ENCODE peak calls at places on chromosomes 4 and X, in ten cellular contexts. One of them, this sample, is unnamed.

GRCh38 chr4:1312821-1313640 is 23.3 kb downstream of the MAEA start:
- DNase-seq in HCT116: no peak
- DNase-seq in tibial nerve: no peak
- DNase-seq in uterus: no peak
- DNase-seq in heart right ventricle: no peak
- DNase-seq in lower lobe of right lung: no peak
- DNase-seq in transverse colon: no peak
- DNase-seq in stomach: no peak
- DNase-seq in H1: no peak
- DNase-seq in CD8-positive, alpha-beta T cell: no peak
- DNase-seq in this sample: no peak

GRCh38 chrX:17412692-17413091 is 37.7 kb downstream of the NHS start:
- DNase-seq in tibial nerve: no peak
- DNase-seq in CD8-positive, alpha-beta T cell: no peak
- DNase-seq in transverse colon: no peak
- DNase-seq in H1: no peak
- DNase-seq in stomach: no peak
- DNase-seq in lower lobe of right lung: no peak
- DNase-seq in uterus: no peak
- DNase-seq in HCT116: peak; percentile 69
- DNase-seq in heart right ventricle: no peak
- DNase-seq in this sample: no peak

GRCh38 chrX:43970528-43970927 is 2.7 kb downstream of the NDP start:
- DNase-seq in H1: no peak
- DNase-seq in uterus: no peak
- DNase-seq in stomach: no peak
- DNase-seq in transverse colon: no peak
- DNase-seq in tibial nerve: no peak
- DNase-seq in HCT116: no peak
- DNase-seq in lower lobe of right lung: no peak
- DNase-seq in CD8-positive, alpha-beta T cell: no peak
- DNase-seq in heart right ventricle: no peak
- DNase-seq in this sample: no peak

GRCh38 chr4:139085141-139085540 is 69.6 kb downstream of the NOCT start:
- DNase-seq in heart right ventricle: no peak
- DNase-seq in CD8-positive, alpha-beta T cell: no peak
- DNase-seq in uterus: no peak
- DNase-seq in transverse colon: no peak
- DNase-seq in H1: no peak
- DNase-seq in lower lobe of right lung: no peak
- DNase-seq in stomach: no peak
- DNase-seq in tibial nerve: no peak
- DNase-seq in HCT116: no peak
- DNase-seq in this sample: no peak

GRCh38 chr4:99540287-99540939 is 23.4 kb downstream of the TRMT10A start:
- DNase-seq in transverse colon: no peak
- DNase-seq in tibial nerve: no peak
- DNase-seq in H1: no peak
- DNase-seq in uterus: no peak
- DNase-seq in CD8-positive, alpha-beta T cell: no peak
- DNase-seq in stomach: no peak
- DNase-seq in HCT116: no peak
- DNase-seq in heart right ventricle: no peak
- DNase-seq in lower lobe of right lung: no peak
- DNase-seq in this sample: no peak

GRCh38 chr4:123937612-123938011 is 541.0 kb downstream of the SPRY1 start:
- DNase-seq in transverse colon: no peak
- DNase-seq in tibial nerve: no peak
- DNase-seq in heart right ventricle: no peak
- DNase-seq in uterus: no peak
- DNase-seq in stomach: no peak
- DNase-seq in lower lobe of right lung: no peak
- DNase-seq in H1: no peak
- DNase-seq in CD8-positive, alpha-beta T cell: no peak
- DNase-seq in HCT116: no peak
- DNase-seq in this sample: no peak

GRCh38 chr4:185716008-185716976 is 95.7 kb downstream of the SORBS2 start:
- DNase-seq in lower lobe of right lung: peak; percentile 60
- DNase-seq in transverse colon: no peak
- DNase-seq in stomach: no peak
- DNase-seq in H1: no peak
- DNase-seq in uterus: no peak
- DNase-seq in CD8-positive, alpha-beta T cell: no peak
- DNase-seq in tibial nerve: no peak
- DNase-seq in heart right ventricle: no peak
- DNase-seq in HCT116: no peak
- DNase-seq in this sample: no peak

GRCh38 chr4:145618912-145619638 is at the start of gene MMAA:
- DNase-seq in tibial nerve: peak; percentile 91
- DNase-seq in CD8-positive, alpha-beta T cell: peak; percentile 96
- DNase-seq in heart right ventricle: peak; percentile 96
- DNase-seq in H1: peak; percentile 59
- DNase-seq in stomach: peak; percentile 94
- DNase-seq in transverse colon: peak; percentile 97
- DNase-seq in lower lobe of right lung: peak; percentile 97
- DNase-seq in uterus: peak; percentile 94
- DNase-seq in HCT116: peak; percentile 82
- DNase-seq in this sample: peak; percentile 99

GRCh38 chr4:70437212-70437611 is 34.8 kb upstream of the MUC7 start:
- DNase-seq in HCT116: no peak
- DNase-seq in tibial nerve: no peak
- DNase-seq in transverse colon: no peak
- DNase-seq in CD8-positive, alpha-beta T cell: no peak
- DNase-seq in heart right ventricle: no peak
- DNase-seq in uterus: no peak
- DNase-seq in lower lobe of right lung: no peak
- DNase-seq in stomach: no peak
- DNase-seq in H1: no peak
- DNase-seq in this sample: no peak

GRCh38 chr4:184315675-184316359 is 98.1 kb upstream of the ENPP6 start:
- DNase-seq in CD8-positive, alpha-beta T cell: no peak
- DNase-seq in heart right ventricle: no peak
- DNase-seq in HCT116: no peak
- DNase-seq in stomach: no peak
- DNase-seq in tibial nerve: peak; percentile 1
- DNase-seq in transverse colon: no peak
- DNase-seq in uterus: no peak
- DNase-seq in H1: no peak
- DNase-seq in lower lobe of right lung: no peak
- DNase-seq in this sample: no peak

GRCh38 chrX:134013092-134013497 is 27.7 kb upstream of the GPC3 start:
- DNase-seq in CD8-positive, alpha-beta T cell: no peak
- DNase-seq in stomach: no peak
- DNase-seq in transverse colon: no peak
- DNase-seq in heart right ventricle: no peak
- DNase-seq in H1: no peak
- DNase-seq in HCT116: no peak
- DNase-seq in tibial nerve: no peak
- DNase-seq in lower lobe of right lung: no peak
- DNase-seq in uterus: peak; percentile 28
- DNase-seq in this sample: no peak

GRCh38 chr4:110867981-110868380 is 245.1 kb upstream of the PITX2 start:
- DNase-seq in CD8-positive, alpha-beta T cell: no peak
- DNase-seq in HCT116: no peak
- DNase-seq in stomach: no peak
- DNase-seq in H1: no peak
- DNase-seq in uterus: no peak
- DNase-seq in tibial nerve: no peak
- DNase-seq in heart right ventricle: no peak
- DNase-seq in lower lobe of right lung: no peak
- DNase-seq in transverse colon: no peak
- DNase-seq in this sample: no peak
- H3K4me1 ChIP-seq in CD8-positive, alpha-beta T cell: no peaks in the 10 kb centered on the region
- H3K4me1 ChIP-seq in HCT116: peaks cover 14% of the 10 kb centered on the region
- H3K4me1 ChIP-seq in stomach: peaks cover 5% of the 10 kb centered on the region
- H3K4me1 ChIP-seq in H1: no peaks in the 10 kb centered on the region
- H3K4me1 ChIP-seq in uterus: no peaks in the 10 kb centered on the region
- H3K4me1 ChIP-seq in tibial nerve: no peaks in the 10 kb centered on the region
- H3K4me1 ChIP-seq in heart right ventricle: no peaks in the 10 kb centered on the region
- H3K4me1 ChIP-seq in lower lobe of right lung: peaks cover 7% of the 10 kb centered on the region
- H3K4me1 ChIP-seq in transverse colon: no peaks in the 10 kb centered on the region
- H3K4me1 ChIP-seq in this sample: no peaks in the 10 kb centered on the region

GRCh38 chr4:169239236-169239905 is 31.4 kb downstream of the SH3RF1 start:
- DNase-seq in heart right ventricle: no peak
- DNase-seq in uterus: no peak
- DNase-seq in HCT116: no peak
- DNase-seq in H1: no peak
- DNase-seq in tibial nerve: no peak
- DNase-seq in stomach: no peak
- DNase-seq in lower lobe of right lung: no peak
- DNase-seq in transverse colon: no peak
- DNase-seq in CD8-positive, alpha-beta T cell: no peak
- DNase-seq in this sample: no peak
- H3K4me1 ChIP-seq in heart right ventricle: peaks cover 60% of the 10 kb centered on the region
- H3K4me1 ChIP-seq in uterus: no peaks in the 10 kb centered on the region
- H3K4me1 ChIP-seq in HCT116: peaks cover 82% of the 10 kb centered on the region
- H3K4me1 ChIP-seq in H1: peaks cover 2% of the 10 kb centered on the region
- H3K4me1 ChIP-seq in tibial nerve: peaks cover 15% of the 10 kb centered on the region
- H3K4me1 ChIP-seq in stomach: peaks cover 79% of the 10 kb centered on the region
- H3K4me1 ChIP-seq in lower lobe of right lung: peaks cover 55% of the 10 kb centered on the region
- H3K4me1 ChIP-seq in transverse colon: peaks cover 2% of the 10 kb centered on the region
- H3K4me1 ChIP-seq in CD8-positive, alpha-beta T cell: no peaks in the 10 kb centered on the region
- H3K4me1 ChIP-seq in this sample: peaks cover 47% of the 10 kb centered on the region

GRCh38 chr4:137676357-137676998 is 144.2 kb upstream of the PCDH18 start:
- DNase-seq in uterus: no peak
- DNase-seq in tibial nerve: no peak
- DNase-seq in lower lobe of right lung: no peak
- DNase-seq in stomach: no peak
- DNase-seq in H1: no peak
- DNase-seq in HCT116: no peak
- DNase-seq in heart right ventricle: no peak
- DNase-seq in transverse colon: no peak
- DNase-seq in CD8-positive, alpha-beta T cell: no peak
- DNase-seq in this sample: no peak

GRCh38 chr4:137678796-137679195 is 146.5 kb upstream of the PCDH18 start:
- DNase-seq in uterus: no peak
- DNase-seq in CD8-positive, alpha-beta T cell: no peak
- DNase-seq in transverse colon: no peak
- DNase-seq in H1: no peak
- DNase-seq in lower lobe of right lung: no peak
- DNase-seq in tibial nerve: no peak
- DNase-seq in HCT116: no peak
- DNase-seq in heart right ventricle: no peak
- DNase-seq in stomach: no peak
- DNase-seq in this sample: no peak

GRCh38 chr4:137677851-137678250 is 145.6 kb upstream of the PCDH18 start:
- DNase-seq in transverse colon: no peak
- DNase-seq in uterus: no peak
- DNase-seq in stomach: no peak
- DNase-seq in HCT116: no peak
- DNase-seq in H1: no peak
- DNase-seq in heart right ventricle: no peak
- DNase-seq in tibial nerve: no peak
- DNase-seq in lower lobe of right lung: no peak
- DNase-seq in CD8-positive, alpha-beta T cell: no peak
- DNase-seq in this sample: no peak

GRCh38 chr4:137668885-137669284 is 136.6 kb upstream of the PCDH18 start:
- DNase-seq in H1: no peak
- DNase-seq in heart right ventricle: no peak
- DNase-seq in HCT116: no peak
- DNase-seq in lower lobe of right lung: no peak
- DNase-seq in stomach: no peak
- DNase-seq in tibial nerve: no peak
- DNase-seq in uterus: no peak
- DNase-seq in CD8-positive, alpha-beta T cell: no peak
- DNase-seq in transverse colon: no peak
- DNase-seq in this sample: no peak

DNA sequence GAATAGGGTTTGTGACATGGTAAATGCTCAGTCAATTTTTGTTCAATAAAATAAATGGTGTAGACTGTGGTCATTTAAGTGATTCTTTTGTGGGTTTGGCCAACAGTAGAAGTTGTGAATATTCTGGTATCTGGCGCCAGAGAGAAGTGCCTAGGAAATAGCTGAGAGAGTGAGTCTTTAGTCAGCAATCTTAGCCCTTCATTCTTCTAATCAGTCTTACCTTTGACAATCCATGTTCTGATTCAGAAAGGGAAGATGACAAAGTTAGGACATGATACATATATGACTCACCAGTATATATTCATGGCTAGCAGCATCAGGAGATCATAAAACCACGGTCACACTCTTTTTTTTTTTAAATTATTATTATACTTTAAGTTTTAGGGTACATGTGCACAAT is 141.8 kb upstream of the PCDH18 start:
- DNase-seq in uterus: no peak
- DNase-seq in H1: no peak
- DNase-seq in lower lobe of right lung: no peak
- DNase-seq in transverse colon: no peak
- DNase-seq in CD8-positive, alpha-beta T cell: no peak
- DNase-seq in stomach: no peak
- DNase-seq in heart right ventricle: no peak
- DNase-seq in HCT116: no peak
- DNase-seq in tibial nerve: no peak
- DNase-seq in this sample: no peak
- H3K4me1 ChIP-seq in uterus: no peaks in the 10 kb centered on the region
- H3K4me1 ChIP-seq in H1: no peaks in the 10 kb centered on the region
- H3K4me1 ChIP-seq in lower lobe of right lung: no peaks in the 10 kb centered on the region
- H3K4me1 ChIP-seq in transverse colon: no peaks in the 10 kb centered on the region
- H3K4me1 ChIP-seq in CD8-positive, alpha-beta T cell: no peaks in the 10 kb centered on the region
- H3K4me1 ChIP-seq in stomach: no peaks in the 10 kb centered on the region
- H3K4me1 ChIP-seq in heart right ventricle: no peaks in the 10 kb centered on the region
- H3K4me1 ChIP-seq in HCT116: no peaks in the 10 kb centered on the region
- H3K4me1 ChIP-seq in tibial nerve: no peaks in the 10 kb centered on the region
- H3K4me1 ChIP-seq in this sample: no peaks in the 10 kb centered on the region

GRCh38 chr4:154612472-154613414 is at the start of gene FGG:
- DNase-seq in transverse colon: no peak
- DNase-seq in lower lobe of right lung: no peak
- DNase-seq in uterus: no peak
- DNase-seq in stomach: no peak
- DNase-seq in CD8-positive, alpha-beta T cell: no peak
- DNase-seq in H1: no peak
- DNase-seq in tibial nerve: no peak
- DNase-seq in HCT116: no peak
- DNase-seq in heart right ventricle: no peak
- DNase-seq in this sample: no peak

GRCh38 chr4:154616731-154617130 is 4.3 kb upstream of the FGG start:
- DNase-seq in transverse colon: no peak
- DNase-seq in H1: no peak
- DNase-seq in heart right ventricle: no peak
- DNase-seq in CD8-positive, alpha-beta T cell: no peak
- DNase-seq in lower lobe of right lung: no peak
- DNase-seq in HCT116: no peak
- DNase-seq in tibial nerve: no peak
- DNase-seq in stomach: no peak
- DNase-seq in uterus: no peak
- DNase-seq in this sample: no peak

GRCh38 chr4:154616287-154616686 is 3.8 kb upstream of the FGG start:
- DNase-seq in tibial nerve: no peak
- DNase-seq in lower lobe of right lung: no peak
- DNase-seq in uterus: no peak
- DNase-seq in heart right ventricle: no peak
- DNase-seq in H1: no peak
- DNase-seq in CD8-positive, alpha-beta T cell: no peak
- DNase-seq in stomach: peak; percentile 30
- DNase-seq in HCT116: no peak
- DNase-seq in transverse colon: no peak
- DNase-seq in this sample: no peak

GRCh38 chr4:154614306-154614705 is 1.9 kb upstream of the FGG start:
- DNase-seq in tibial nerve: no peak
- DNase-seq in uterus: no peak
- DNase-seq in HCT116: no peak
- DNase-seq in transverse colon: no peak
- DNase-seq in lower lobe of right lung: no peak
- DNase-seq in CD8-positive, alpha-beta T cell: no peak
- DNase-seq in heart right ventricle: no peak
- DNase-seq in stomach: no peak
- DNase-seq in H1: no peak
- DNase-seq in this sample: no peak

GRCh38 chr4:154615211-154615610 is 2.8 kb upstream of the FGG start:
- DNase-seq in uterus: no peak
- DNase-seq in heart right ventricle: no peak
- DNase-seq in H1: no peak
- DNase-seq in tibial nerve: no peak
- DNase-seq in lower lobe of right lung: no peak
- DNase-seq in stomach: no peak
- DNase-seq in transverse colon: no peak
- DNase-seq in HCT116: no peak
- DNase-seq in CD8-positive, alpha-beta T cell: no peak
- DNase-seq in this sample: no peak
- H3K4me1 ChIP-seq in uterus: no peaks in the 10 kb centered on the region
- H3K4me1 ChIP-seq in heart right ventricle: no peaks in the 10 kb centered on the region
- H3K4me1 ChIP-seq in H1: no peaks in the 10 kb centered on the region
- H3K4me1 ChIP-seq in tibial nerve: no peaks in the 10 kb centered on the region
- H3K4me1 ChIP-seq in lower lobe of right lung: no peaks in the 10 kb centered on the region
- H3K4me1 ChIP-seq in stomach: peaks cover 20% of the 10 kb centered on the region
- H3K4me1 ChIP-seq in transverse colon: no peaks in the 10 kb centered on the region
- H3K4me1 ChIP-seq in HCT116: no peaks in the 10 kb centered on the region
- H3K4me1 ChIP-seq in CD8-positive, alpha-beta T cell: no peaks in the 10 kb centered on the region
- H3K4me1 ChIP-seq in this sample: no peaks in the 10 kb centered on the region

This sample was measured in upper lobe of right lung.